ENCODE peak calls at places on chromosomes 1 and 21, in six cellular contexts. One of them, this sample, is unnamed.

GRCh38 chr1:223319913-223320600 is 43.9 kb downstream of the SUSD4 start:
- DNase-seq in ovary: no peak
- DNase-seq in CD8-positive, alpha-beta T cell: no peak
- DNase-seq in fibroblast of pulmonary artery: no peak
- DNase-seq in endothelial cell: no peak
- DNase-seq in nephron progenitor cell: no peak
- DNase-seq in this sample: no peak

GRCh38 chr1:186633101-186633500 is 47.1 kb downstream of the PTGS2 start:
- DNase-seq in ovary: no peak
- DNase-seq in CD8-positive, alpha-beta T cell: no peak
- DNase-seq in fibroblast of pulmonary artery: peak
- DNase-seq in endothelial cell: no peak
- DNase-seq in nephron progenitor cell: no peak
- DNase-seq in this sample: no peak

GRCh38 chr1:33735624-33736023 is 128.3 kb upstream of the HMGB4 start:
- DNase-seq in ovary: no peak
- DNase-seq in CD8-positive, alpha-beta T cell: no peak
- DNase-seq in fibroblast of pulmonary artery: no peak
- DNase-seq in endothelial cell: no peak
- DNase-seq in nephron progenitor cell: no peak
- DNase-seq in this sample: no peak

GRCh38 chr1:153571706-153572105 is 6.1 kb upstream of the S100A2 start:
- DNase-seq in ovary: no peak
- DNase-seq in CD8-positive, alpha-beta T cell: no peak
- DNase-seq in fibroblast of pulmonary artery: no peak
- DNase-seq in endothelial cell: no peak
- DNase-seq in nephron progenitor cell: no peak
- DNase-seq in this sample: no peak

GRCh38 chr1:97721221-97721620 is 199.6 kb downstream of the DPYD start:
- DNase-seq in ovary: no peak
- DNase-seq in CD8-positive, alpha-beta T cell: no peak
- DNase-seq in fibroblast of pulmonary artery: peak
- DNase-seq in endothelial cell: no peak
- DNase-seq in nephron progenitor cell: no peak
- DNase-seq in this sample: no peak

GRCh38 chr1:207316622-207317510 is 4.6 kb upstream of the CD55 start:
- DNase-seq in ovary: no peak
- DNase-seq in CD8-positive, alpha-beta T cell: no peak
- DNase-seq in fibroblast of pulmonary artery: peak
- DNase-seq in endothelial cell: no peak
- DNase-seq in nephron progenitor cell: no peak
- DNase-seq in this sample: peak

GRCh38 chr1:180282401-180282800 is 52.3 kb downstream of the LHX4 start:
- DNase-seq in ovary: no peak
- DNase-seq in CD8-positive, alpha-beta T cell: no peak
- DNase-seq in fibroblast of pulmonary artery: no peak
- DNase-seq in endothelial cell: no peak
- DNase-seq in nephron progenitor cell: no peak
- DNase-seq in this sample: no peak

GRCh38 chr21:45873418-45873817 is 108.2 kb upstream of the COL6A1 start:
- DNase-seq in ovary: no peak
- DNase-seq in CD8-positive, alpha-beta T cell: no peak
- DNase-seq in fibroblast of pulmonary artery: no peak
- DNase-seq in endothelial cell: no peak
- DNase-seq in nephron progenitor cell: no peak
- DNase-seq in this sample: no peak

GRCh38 chr1:160553778-160554177 is 25.5 kb downstream of the CD84 start:
- DNase-seq in ovary: no peak
- DNase-seq in CD8-positive, alpha-beta T cell: no peak
- DNase-seq in fibroblast of pulmonary artery: no peak
- DNase-seq in endothelial cell: no peak
- DNase-seq in nephron progenitor cell: no peak
- DNase-seq in this sample: no peak

GRCh38 chr1:33364578-33364945 is 43.7 kb upstream of the A3GALT2 start:
- DNase-seq in ovary: no peak
- DNase-seq in CD8-positive, alpha-beta T cell: no peak
- DNase-seq in fibroblast of pulmonary artery: peak
- DNase-seq in endothelial cell: peak
- DNase-seq in nephron progenitor cell: no peak
- DNase-seq in this sample: no peak

DNA sequence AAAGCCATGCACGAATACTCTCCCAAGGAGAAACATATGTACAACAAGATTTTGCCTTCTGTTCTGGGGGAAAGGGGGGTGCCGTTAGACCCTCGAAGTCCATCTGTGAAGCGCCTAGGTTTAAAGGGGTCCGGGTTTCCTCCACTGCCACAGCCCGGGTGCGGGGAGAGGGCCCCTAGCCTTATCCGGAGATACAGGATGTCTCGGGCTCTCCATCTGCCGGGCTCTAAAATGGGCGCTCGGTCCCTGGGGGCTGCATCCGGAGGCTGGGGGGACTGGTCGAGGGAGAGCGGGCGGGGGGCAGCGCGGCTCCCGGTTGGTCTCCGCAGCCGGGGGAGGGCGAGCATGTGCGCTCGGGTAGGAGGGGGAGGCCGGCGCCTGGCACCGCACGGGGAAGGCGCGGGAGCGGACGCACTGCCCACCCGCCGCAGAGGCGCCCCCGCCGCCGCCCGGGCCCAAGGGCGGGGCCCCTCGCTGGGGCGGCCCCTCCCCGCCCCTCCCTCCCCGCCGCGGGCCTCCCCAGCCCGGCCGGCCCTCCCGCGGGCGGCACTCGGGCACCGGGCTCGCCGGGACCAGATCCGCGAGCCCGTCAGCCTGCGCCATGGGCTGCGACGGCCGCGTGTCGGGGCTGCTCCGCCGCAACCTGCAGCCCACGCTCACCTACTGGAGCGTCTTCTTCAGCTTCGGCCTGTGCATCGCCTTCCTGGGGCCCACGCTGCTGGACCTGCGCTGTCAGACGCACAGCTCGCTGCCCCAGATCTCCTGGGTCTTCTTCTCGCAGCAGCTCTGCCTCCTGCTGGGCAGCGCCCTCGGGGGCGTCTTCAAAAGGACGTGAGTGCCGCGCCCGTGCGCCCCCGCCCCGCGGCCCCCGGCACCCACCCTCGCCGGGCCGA is 63.1 kb downstream of the ELK4 start:
- DNase-seq in ovary: no peak
- DNase-seq in CD8-positive, alpha-beta T cell: no peak
- DNase-seq in fibroblast of pulmonary artery: no peak
- DNase-seq in endothelial cell: no peak
- DNase-seq in nephron progenitor cell: peak
- DNase-seq in this sample: no peak
- TF ChIP-seq CTCF in ovary: no peak
- TF ChIP-seq CTCF in CD8-positive, alpha-beta T cell: no peak
- TF ChIP-seq CTCF in fibroblast of pulmonary artery: peak
- TF ChIP-seq CTCF in endothelial cell: no peak
- TF ChIP-seq CTCF in nephron progenitor cell: no peak
- TF ChIP-seq CTCF in this sample: no peak

GRCh38 chr21:15559612-15560011 is 170.2 kb upstream of the USP25 start:
- DNase-seq in ovary: no peak
- DNase-seq in CD8-positive, alpha-beta T cell: no peak
- DNase-seq in fibroblast of pulmonary artery: no peak
- DNase-seq in endothelial cell: no peak
- DNase-seq in nephron progenitor cell: no peak
- DNase-seq in this sample: no peak
- TF ChIP-seq CTCF in ovary: no peak
- TF ChIP-seq CTCF in CD8-positive, alpha-beta T cell: no peak
- TF ChIP-seq CTCF in fibroblast of pulmonary artery: no peak
- TF ChIP-seq CTCF in endothelial cell: no peak
- TF ChIP-seq CTCF in nephron progenitor cell: no peak
- TF ChIP-seq CTCF in this sample: no peak

DNA sequence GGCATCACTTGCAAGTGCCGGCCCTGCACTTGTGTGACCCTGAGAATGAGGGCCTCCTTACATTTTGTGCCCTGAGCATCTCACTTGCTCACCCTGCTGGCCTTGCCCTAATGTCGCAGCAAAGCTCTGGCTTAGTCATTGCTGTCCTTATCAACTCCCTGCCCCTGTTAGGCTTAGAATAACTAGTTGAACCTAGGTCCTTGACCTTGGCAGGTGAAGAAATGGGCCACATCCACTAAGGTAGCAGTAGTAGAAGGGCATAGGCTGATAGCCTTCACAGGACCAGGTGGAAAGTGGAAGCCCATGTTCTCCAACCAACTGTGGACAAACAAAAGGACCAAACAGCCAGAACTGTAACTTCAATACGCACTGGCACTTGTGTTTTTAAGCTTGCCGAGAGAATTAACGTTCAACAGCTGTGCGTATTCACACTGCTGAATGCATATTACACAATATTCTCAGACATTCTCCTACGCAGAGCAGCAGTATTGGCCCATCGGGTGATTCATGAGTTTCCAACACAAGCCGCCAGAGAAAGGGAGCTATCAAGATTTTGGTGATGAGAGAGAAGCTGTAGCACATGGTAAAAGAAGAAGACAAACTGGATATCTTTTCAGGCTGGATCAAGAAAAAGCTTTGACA is 27.7 kb upstream of the PTGFRN start:
- DNase-seq in ovary: no peak
- DNase-seq in CD8-positive, alpha-beta T cell: no peak
- DNase-seq in fibroblast of pulmonary artery: peak
- DNase-seq in endothelial cell: peak
- DNase-seq in nephron progenitor cell: peak
- DNase-seq in this sample: peak
- TF ChIP-seq CTCF in ovary: no peak
- TF ChIP-seq CTCF in CD8-positive, alpha-beta T cell: no peak
- TF ChIP-seq CTCF in fibroblast of pulmonary artery: peak
- TF ChIP-seq CTCF in endothelial cell: no peak
- TF ChIP-seq CTCF in nephron progenitor cell: no peak
- TF ChIP-seq CTCF in this sample: no peak

GRCh38 chr1:228867093-228867950 is 132.0 kb downstream of the RHOU start:
- DNase-seq in ovary: no peak
- DNase-seq in CD8-positive, alpha-beta T cell: no peak
- DNase-seq in fibroblast of pulmonary artery: peak
- DNase-seq in endothelial cell: no peak
- DNase-seq in nephron progenitor cell: no peak
- DNase-seq in this sample: no peak
- TF ChIP-seq CTCF in ovary: no peak
- TF ChIP-seq CTCF in CD8-positive, alpha-beta T cell: no peak
- TF ChIP-seq CTCF in fibroblast of pulmonary artery: no peak
- TF ChIP-seq CTCF in endothelial cell: no peak
- TF ChIP-seq CTCF in nephron progenitor cell: no peak
- TF ChIP-seq CTCF in this sample: no peak

GRCh38 chr1:191993549-191993948 is 164.7 kb upstream of the RGS18 start:
- DNase-seq in ovary: no peak
- DNase-seq in CD8-positive, alpha-beta T cell: no peak
- DNase-seq in fibroblast of pulmonary artery: peak
- DNase-seq in endothelial cell: no peak
- DNase-seq in nephron progenitor cell: no peak
- DNase-seq in this sample: no peak
- TF ChIP-seq CTCF in ovary: no peak
- TF ChIP-seq CTCF in CD8-positive, alpha-beta T cell: no peak
- TF ChIP-seq CTCF in fibroblast of pulmonary artery: peak
- TF ChIP-seq CTCF in endothelial cell: no peak
- TF ChIP-seq CTCF in nephron progenitor cell: no peak
- TF ChIP-seq CTCF in this sample: peak